ENCODE peak calls at places on chromosome 3, in seven cellular contexts. One of them, this sample, is unnamed.

GRCh38 chr3:195224156-195224979 is 46.6 kb downstream of the XXYLT1 start:
- DNase-seq in HCT116: no peak
- DNase-seq in H1: peak
- DNase-seq in GM12878: no peak
- DNase-seq in SK-N-SH: no peak
- DNase-seq in K562: no peak
- DNase-seq in HepG2: no peak
- DNase-seq in this sample: no peak

GRCh38 chr3:124962403-124962940 is 27.9 kb upstream of the MUC13 start:
- DNase-seq in HCT116: no peak
- DNase-seq in H1: no peak
- DNase-seq in GM12878: no peak
- DNase-seq in SK-N-SH: no peak
- DNase-seq in K562: no peak
- DNase-seq in HepG2: no peak
- DNase-seq in this sample: no peak

GRCh38 chr3:49871536-49872157 is 1.9 kb upstream of the CAMKV start:
- DNase-seq in HCT116: no peak
- DNase-seq in H1: no peak
- DNase-seq in GM12878: no peak
- DNase-seq in SK-N-SH: peak
- DNase-seq in K562: no peak
- DNase-seq in HepG2: no peak
- DNase-seq in this sample: no peak

GRCh38 chr3:126258670-126259069 is 78.3 kb upstream of the ALDH1L1 start:
- DNase-seq in HCT116: no peak
- DNase-seq in H1: no peak
- DNase-seq in GM12878: no peak
- DNase-seq in SK-N-SH: no peak
- DNase-seq in K562: peak
- DNase-seq in HepG2: no peak
- DNase-seq in this sample: no peak

GRCh38 chr3:59482001-59482400 is 432.2 kb upstream of the CFAP20DC start:
- DNase-seq in HCT116: no peak
- DNase-seq in H1: no peak
- DNase-seq in GM12878: no peak
- DNase-seq in SK-N-SH: no peak
- DNase-seq in K562: no peak
- DNase-seq in HepG2: no peak
- DNase-seq in this sample: peak

GRCh38 chr3:129727707-129728106 is 121.2 kb upstream of the PLXND1 start:
- DNase-seq in HCT116: no peak
- DNase-seq in H1: no peak
- DNase-seq in GM12878: no peak
- DNase-seq in SK-N-SH: no peak
- DNase-seq in K562: no peak
- DNase-seq in HepG2: no peak
- DNase-seq in this sample: no peak

GRCh38 chr3:130539005-130539404 is 22.0 kb downstream of the COL6A6 start:
- DNase-seq in HCT116: peak
- DNase-seq in H1: peak
- DNase-seq in GM12878: no peak
- DNase-seq in SK-N-SH: peak
- DNase-seq in K562: peak
- DNase-seq in HepG2: peak
- DNase-seq in this sample: peak

GRCh38 chr3:155737844-155738460 is 6.9 kb downstream of the PLCH1 start:
- DNase-seq in HCT116: peak
- DNase-seq in H1: no peak
- DNase-seq in GM12878: peak
- DNase-seq in SK-N-SH: no peak
- DNase-seq in K562: no peak
- DNase-seq in HepG2: peak
- DNase-seq in this sample: no peak

GRCh38 chr3:55440406-55440708 is 46.7 kb downstream of the WNT5A start:
- DNase-seq in HCT116: no peak
- DNase-seq in H1: peak
- DNase-seq in GM12878: no peak
- DNase-seq in SK-N-SH: no peak
- DNase-seq in K562: no peak
- DNase-seq in HepG2: no peak
- DNase-seq in this sample: no peak

GRCh38 chr3:45601156-45601555 is 6.6 kb downstream of the LIMD1 start:
- DNase-seq in HCT116: no peak
- DNase-seq in H1: no peak
- DNase-seq in GM12878: no peak
- DNase-seq in SK-N-SH: no peak
- DNase-seq in K562: no peak
- DNase-seq in HepG2: no peak
- DNase-seq in this sample: no peak

GRCh38 chr3:29594261-29594660 is 313.4 kb downstream of the RBMS3 start:
- DNase-seq in HCT116: no peak
- DNase-seq in H1: no peak
- DNase-seq in GM12878: no peak
- DNase-seq in SK-N-SH: no peak
- DNase-seq in K562: no peak
- DNase-seq in HepG2: no peak
- DNase-seq in this sample: no peak

GRCh38 chr3:48702320-48702921 is 14.6 kb downstream of the IP6K2 start:
- DNase-seq in HCT116: no peak
- DNase-seq in H1: no peak
- DNase-seq in GM12878: no peak
- DNase-seq in SK-N-SH: no peak
- DNase-seq in K562: no peak
- DNase-seq in HepG2: no peak
- DNase-seq in this sample: no peak

GRCh38 chr3:170418422-170419300 is at the start of gene CLDN11:
- DNase-seq in HCT116: no peak
- DNase-seq in H1: peak
- DNase-seq in GM12878: no peak
- DNase-seq in SK-N-SH: peak
- DNase-seq in K562: peak
- DNase-seq in HepG2: no peak
- DNase-seq in this sample: no peak

GRCh38 chr3:14428087-14429067 is 26.0 kb downstream of the SLC6A6 start:
- DNase-seq in HCT116: no peak
- DNase-seq in H1: no peak
- DNase-seq in GM12878: no peak
- DNase-seq in SK-N-SH: no peak
- DNase-seq in K562: no peak
- DNase-seq in HepG2: no peak
- DNase-seq in this sample: no peak

GRCh38 chr3:51671090-51672082 is at the start of gene TEX264:
- DNase-seq in HCT116: peak
- DNase-seq in H1: peak
- DNase-seq in GM12878: peak
- DNase-seq in SK-N-SH: peak
- DNase-seq in K562: peak
- DNase-seq in HepG2: peak
- DNase-seq in this sample: peak

GRCh38 chr3:132079150-132079549 is 44.3 kb upstream of the CPNE4 start:
- DNase-seq in HCT116: no peak
- DNase-seq in H1: no peak
- DNase-seq in GM12878: no peak
- DNase-seq in SK-N-SH: no peak
- DNase-seq in K562: no peak
- DNase-seq in HepG2: no peak
- DNase-seq in this sample: no peak

GRCh38 chr3:19901918-19902317 is 32.1 kb downstream of the EFHB start:
- DNase-seq in HCT116: no peak
- DNase-seq in H1: no peak
- DNase-seq in GM12878: no peak
- DNase-seq in SK-N-SH: no peak
- DNase-seq in K562: no peak
- DNase-seq in HepG2: no peak
- DNase-seq in this sample: no peak

GRCh38 chr3:175679582-175679981 is 820.4 kb downstream of the NAALADL2 start:
- DNase-seq in HCT116: no peak
- DNase-seq in H1: no peak
- DNase-seq in GM12878: no peak
- DNase-seq in SK-N-SH: no peak
- DNase-seq in K562: no peak
- DNase-seq in HepG2: no peak
- DNase-seq in this sample: no peak

GRCh38 chr3:136929984-136930671 is 27.7 kb upstream of the IL20RB start:
- DNase-seq in HCT116: no peak
- DNase-seq in H1: no peak
- DNase-seq in GM12878: no peak
- DNase-seq in SK-N-SH: no peak
- DNase-seq in K562: no peak
- DNase-seq in HepG2: no peak
- DNase-seq in this sample: no peak

GRCh38 chr3:4866841-4867240 is 112.4 kb upstream of the BHLHE40 start:
- DNase-seq in HCT116: no peak
- DNase-seq in H1: no peak
- DNase-seq in GM12878: no peak
- DNase-seq in SK-N-SH: no peak
- DNase-seq in K562: no peak
- DNase-seq in HepG2: no peak
- DNase-seq in this sample: no peak

GRCh38 chr3:94146455-94146854 is 83.6 kb downstream of the NSUN3 start:
- DNase-seq in HCT116: no peak
- DNase-seq in H1: no peak
- DNase-seq in GM12878: no peak
- DNase-seq in SK-N-SH: no peak
- DNase-seq in K562: no peak
- DNase-seq in HepG2: no peak
- DNase-seq in this sample: no peak

GRCh38 chr3:174439621-174440349 is 419.3 kb upstream of the NAALADL2 start:
- DNase-seq in HCT116: peak
- DNase-seq in H1: no peak
- DNase-seq in GM12878: no peak
- DNase-seq in SK-N-SH: no peak
- DNase-seq in K562: no peak
- DNase-seq in HepG2: peak
- DNase-seq in this sample: no peak

GRCh38 chr3:127030328-127031045 is 47.6 kb downstream of the PLXNA1 start:
- DNase-seq in HCT116: no peak
- DNase-seq in H1: no peak
- DNase-seq in GM12878: no peak
- DNase-seq in SK-N-SH: no peak
- DNase-seq in K562: no peak
- DNase-seq in HepG2: no peak
- DNase-seq in this sample: no peak

GRCh38 chr3:165011557-165011956 is 66.7 kb downstream of the SI start:
- DNase-seq in HCT116: no peak
- DNase-seq in H1: no peak
- DNase-seq in GM12878: no peak
- DNase-seq in SK-N-SH: no peak
- DNase-seq in K562: no peak
- DNase-seq in HepG2: no peak
- DNase-seq in this sample: no peak

GRCh38 chr3:124401841-124402240 is 328.4 kb upstream of the UMPS start:
- DNase-seq in HCT116: no peak
- DNase-seq in H1: no peak
- DNase-seq in GM12878: no peak
- DNase-seq in SK-N-SH: no peak
- DNase-seq in K562: no peak
- DNase-seq in HepG2: no peak
- DNase-seq in this sample: no peak

GRCh38 chr3:12317914-12318313 is 29.0 kb downstream of the PPARG start:
- DNase-seq in HCT116: no peak
- DNase-seq in H1: no peak
- DNase-seq in GM12878: no peak
- DNase-seq in SK-N-SH: no peak
- DNase-seq in K562: no peak
- DNase-seq in HepG2: peak
- DNase-seq in this sample: no peak
- TF ChIP-seq JUND in HCT116: no peak
- TF ChIP-seq JUND in H1: no peak
- TF ChIP-seq JUND in GM12878: no peak
- TF ChIP-seq JUND in SK-N-SH: no peak
- TF ChIP-seq JUND in K562: no peak
- TF ChIP-seq JUND in HepG2: no peak
- TF ChIP-seq JUND in this sample: no peak

GRCh38 chr3:42267878-42268277 is 1.9 kb upstream of the CCK start:
- DNase-seq in HCT116: no peak
- DNase-seq in H1: no peak
- DNase-seq in GM12878: no peak
- DNase-seq in SK-N-SH: no peak
- DNase-seq in K562: no peak
- DNase-seq in HepG2: no peak
- DNase-seq in this sample: no peak
- TF ChIP-seq JUND in HCT116: no peak
- TF ChIP-seq JUND in H1: no peak
- TF ChIP-seq JUND in GM12878: no peak
- TF ChIP-seq JUND in SK-N-SH: no peak
- TF ChIP-seq JUND in K562: no peak
- TF ChIP-seq JUND in HepG2: no peak
- TF ChIP-seq JUND in this sample: no peak

DNA sequence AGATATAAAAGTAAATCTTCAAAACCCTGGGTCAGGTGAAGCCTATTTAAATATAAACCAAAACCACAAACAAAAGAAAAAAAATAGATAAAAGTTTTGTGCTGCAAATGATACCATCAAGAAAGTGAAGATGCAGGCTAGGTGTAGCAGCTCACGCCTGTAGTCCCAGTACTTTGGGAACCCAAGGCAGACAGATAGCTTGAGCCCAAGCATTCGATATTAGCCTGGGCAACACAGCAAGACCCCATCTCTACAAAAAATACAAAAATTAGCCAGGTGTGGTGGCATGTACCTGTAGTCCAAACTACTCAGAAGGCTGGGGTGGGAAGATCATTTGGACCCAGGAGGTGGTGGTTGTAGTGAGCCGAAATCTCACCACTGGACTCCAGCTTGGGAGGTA is 164.8 kb downstream of the MAGI1 start:
- DNase-seq in HCT116: no peak
- DNase-seq in H1: no peak
- DNase-seq in GM12878: no peak
- DNase-seq in SK-N-SH: no peak
- DNase-seq in K562: no peak
- DNase-seq in HepG2: no peak
- DNase-seq in this sample: no peak
- TF ChIP-seq JUND in HCT116: no peak
- TF ChIP-seq JUND in H1: no peak
- TF ChIP-seq JUND in GM12878: no peak
- TF ChIP-seq JUND in SK-N-SH: no peak
- TF ChIP-seq JUND in K562: no peak
- TF ChIP-seq JUND in HepG2: no peak
- TF ChIP-seq JUND in this sample: no peak

GRCh38 chr3:36372534-36372935 is 7.8 kb upstream of the STAC start:
- DNase-seq in HCT116: no peak
- DNase-seq in H1: no peak
- DNase-seq in GM12878: no peak
- DNase-seq in SK-N-SH: no peak
- DNase-seq in K562: no peak
- DNase-seq in HepG2: no peak
- DNase-seq in this sample: no peak
- TF ChIP-seq JUND in HCT116: no peak
- TF ChIP-seq JUND in H1: no peak
- TF ChIP-seq JUND in GM12878: no peak
- TF ChIP-seq JUND in SK-N-SH: peak
- TF ChIP-seq JUND in K562: no peak
- TF ChIP-seq JUND in HepG2: no peak
- TF ChIP-seq JUND in this sample: no peak

GRCh38 chr3:42501321-42501680 is 1.1 kb upstream of the VIPR1 start:
- DNase-seq in HCT116: no peak
- DNase-seq in H1: peak
- DNase-seq in GM12878: no peak
- DNase-seq in SK-N-SH: peak
- DNase-seq in K562: no peak
- DNase-seq in HepG2: no peak
- DNase-seq in this sample: no peak
- TF ChIP-seq JUND in HCT116: no peak
- TF ChIP-seq JUND in H1: no peak
- TF ChIP-seq JUND in GM12878: no peak
- TF ChIP-seq JUND in SK-N-SH: no peak
- TF ChIP-seq JUND in K562: no peak
- TF ChIP-seq JUND in HepG2: no peak
- TF ChIP-seq JUND in this sample: no peak

This sample was measured in T47D.